ENCODE peak calls at places on chromosomes 16 and 17, in four cellular contexts. One of them, this sample, is unnamed.

GRCh38 chr17:44384823-44385286 is 4.6 kb downstream of the ITGA2B start:
- DNase-seq in NCI-H2171: no peak
- DNase-seq in KG1: no peak
- DNase-seq in stimulated activated CD4-positive, alpha-beta T cell treated with anti-CD3 and anti-CD28 coated beads, Interleukin-2, amount 100 ng/mL, for 24 hours: no peak
- DNase-seq in this sample: no peak

GRCh38 chr17:80619535-80620235 is 75.0 kb downstream of the RPTOR start:
- DNase-seq in NCI-H2171: no peak
- DNase-seq in KG1: no peak
- DNase-seq in stimulated activated CD4-positive, alpha-beta T cell treated with anti-CD3 and anti-CD28 coated beads, Interleukin-2, amount 100 ng/mL, for 24 hours: no peak
- DNase-seq in this sample: no peak

GRCh38 chr17:69506489-69506888 is 92.0 kb downstream of the MAP2K6 start:
- DNase-seq in NCI-H2171: no peak
- DNase-seq in KG1: no peak
- DNase-seq in stimulated activated CD4-positive, alpha-beta T cell treated with anti-CD3 and anti-CD28 coated beads, Interleukin-2, amount 100 ng/mL, for 24 hours: no peak
- DNase-seq in this sample: no peak

GRCh38 chr16:28846933-28847273 is 755 bp upstream of the TUFM start:
- DNase-seq in NCI-H2171: no peak
- DNase-seq in KG1: no peak
- DNase-seq in stimulated activated CD4-positive, alpha-beta T cell treated with anti-CD3 and anti-CD28 coated beads, Interleukin-2, amount 100 ng/mL, for 24 hours: no peak
- DNase-seq in this sample: peak

GRCh38 chr17:44203731-44204452 is 4.2 kb upstream of the ATXN7L3 start:
- DNase-seq in NCI-H2171: no peak
- DNase-seq in KG1: peak
- DNase-seq in stimulated activated CD4-positive, alpha-beta T cell treated with anti-CD3 and anti-CD28 coated beads, Interleukin-2, amount 100 ng/mL, for 24 hours: peak
- DNase-seq in this sample: peak

GRCh38 chr16:53159781-53160436 is 105.1 kb downstream of the CHD9 start:
- DNase-seq in NCI-H2171: peak
- DNase-seq in KG1: no peak
- DNase-seq in stimulated activated CD4-positive, alpha-beta T cell treated with anti-CD3 and anti-CD28 coated beads, Interleukin-2, amount 100 ng/mL, for 24 hours: no peak
- DNase-seq in this sample: no peak

GRCh38 chr17:79183221-79184158 is 108.9 kb downstream of the ENGASE start:
- DNase-seq in NCI-H2171: peak
- DNase-seq in KG1: peak
- DNase-seq in stimulated activated CD4-positive, alpha-beta T cell treated with anti-CD3 and anti-CD28 coated beads, Interleukin-2, amount 100 ng/mL, for 24 hours: no peak
- DNase-seq in this sample: no peak

GRCh38 chr16:66913711-66914110 is 5.0 kb downstream of the CDH16 start:
- DNase-seq in NCI-H2171: no peak
- DNase-seq in KG1: no peak
- DNase-seq in stimulated activated CD4-positive, alpha-beta T cell treated with anti-CD3 and anti-CD28 coated beads, Interleukin-2, amount 100 ng/mL, for 24 hours: no peak
- DNase-seq in this sample: no peak

GRCh38 chr17:259341-259976 is 78.0 kb upstream of the DOC2B start:
- DNase-seq in NCI-H2171: no peak
- DNase-seq in KG1: no peak
- DNase-seq in stimulated activated CD4-positive, alpha-beta T cell treated with anti-CD3 and anti-CD28 coated beads, Interleukin-2, amount 100 ng/mL, for 24 hours: no peak
- DNase-seq in this sample: no peak

GRCh38 chr17:55159251-55159650 is 105.5 kb upstream of the HLF start:
- DNase-seq in NCI-H2171: no peak
- DNase-seq in KG1: no peak
- DNase-seq in stimulated activated CD4-positive, alpha-beta T cell treated with anti-CD3 and anti-CD28 coated beads, Interleukin-2, amount 100 ng/mL, for 24 hours: no peak
- DNase-seq in this sample: no peak

GRCh38 chr17:29103341-29103740 is 60.4 kb downstream of the PIPOX start:
- DNase-seq in NCI-H2171: no peak
- DNase-seq in KG1: no peak
- DNase-seq in stimulated activated CD4-positive, alpha-beta T cell treated with anti-CD3 and anti-CD28 coated beads, Interleukin-2, amount 100 ng/mL, for 24 hours: no peak
- DNase-seq in this sample: no peak

GRCh38 chr17:31329221-31329620 is 7.8 kb upstream of the EVI2A start:
- DNase-seq in NCI-H2171: no peak
- DNase-seq in KG1: no peak
- DNase-seq in stimulated activated CD4-positive, alpha-beta T cell treated with anti-CD3 and anti-CD28 coated beads, Interleukin-2, amount 100 ng/mL, for 24 hours: no peak
- DNase-seq in this sample: no peak

GRCh38 chr16:4373909-4374742 is 2.5 kb downstream of the VASN start:
- DNase-seq in NCI-H2171: no peak
- DNase-seq in KG1: no peak
- DNase-seq in stimulated activated CD4-positive, alpha-beta T cell treated with anti-CD3 and anti-CD28 coated beads, Interleukin-2, amount 100 ng/mL, for 24 hours: no peak
- DNase-seq in this sample: no peak